ENCODE peak calls at places on chromosomes 2 and 18, in ten cellular contexts. One of them, this sample, is unnamed.

GRCh38 chr2:58042486-58042970 is 4.1 kb upstream of the VRK2 start:
- DNase-seq in HFFc6: peak
- DNase-seq in progenitor cell of endocrine pancreas: no peak
- DNase-seq in kidney epithelial cell: peak
- DNase-seq in AG09309: peak
- DNase-seq in cardiac fibroblast: peak
- DNase-seq in cardiac muscle cell: peak
- DNase-seq in uterus: no peak
- DNase-seq in tibial artery: no peak
- DNase-seq in left lung: no peak
- DNase-seq in this sample: no peak

GRCh38 chr2:30981519-30981918 is 156.7 kb downstream of the GALNT14 start:
- DNase-seq in tibial artery: no peak
- DNase-seq in kidney epithelial cell: no peak
- DNase-seq in HFFc6: no peak
- DNase-seq in uterus: no peak
- DNase-seq in cardiac fibroblast: no peak
- DNase-seq in cardiac muscle cell: no peak
- DNase-seq in progenitor cell of endocrine pancreas: no peak
- DNase-seq in AG09309: no peak
- DNase-seq in left lung: no peak
- DNase-seq in this sample: no peak

GRCh38 chr2:18505703-18506341 is 54.6 kb downstream of the RDH14 start:
- DNase-seq in progenitor cell of endocrine pancreas: no peak
- DNase-seq in tibial artery: no peak
- DNase-seq in cardiac fibroblast: no peak
- DNase-seq in uterus: no peak
- DNase-seq in HFFc6: no peak
- DNase-seq in AG09309: no peak
- DNase-seq in cardiac muscle cell: no peak
- DNase-seq in left lung: no peak
- DNase-seq in kidney epithelial cell: no peak
- DNase-seq in this sample: no peak

GRCh38 chr18:45104071-45104440 is 423.4 kb downstream of the SETBP1 start:
- DNase-seq in cardiac fibroblast: no peak
- DNase-seq in AG09309: no peak
- DNase-seq in left lung: no peak
- DNase-seq in uterus: no peak
- DNase-seq in tibial artery: no peak
- DNase-seq in kidney epithelial cell: no peak
- DNase-seq in cardiac muscle cell: no peak
- DNase-seq in progenitor cell of endocrine pancreas: no peak
- DNase-seq in HFFc6: no peak
- DNase-seq in this sample: no peak

GRCh38 chr18:28736951-28737350 is 560.0 kb upstream of the CDH2 start:
- DNase-seq in progenitor cell of endocrine pancreas: no peak
- DNase-seq in cardiac muscle cell: no peak
- DNase-seq in AG09309: no peak
- DNase-seq in kidney epithelial cell: no peak
- DNase-seq in uterus: no peak
- DNase-seq in left lung: no peak
- DNase-seq in cardiac fibroblast: peak
- DNase-seq in HFFc6: peak
- DNase-seq in tibial artery: no peak
- DNase-seq in this sample: no peak

GRCh38 chr2:15560404-15560987 is 638 bp downstream of the NBAS start:
- DNase-seq in progenitor cell of endocrine pancreas: no peak
- DNase-seq in tibial artery: no peak
- DNase-seq in kidney epithelial cell: no peak
- DNase-seq in cardiac fibroblast: peak
- DNase-seq in HFFc6: peak
- DNase-seq in AG09309: no peak
- DNase-seq in uterus: no peak
- DNase-seq in left lung: peak
- DNase-seq in cardiac muscle cell: peak
- DNase-seq in this sample: peak

GRCh38 chr2:221283896-221284295 is 288.2 kb downstream of the EPHA4 start:
- DNase-seq in uterus: no peak
- DNase-seq in left lung: no peak
- DNase-seq in cardiac fibroblast: no peak
- DNase-seq in AG09309: peak
- DNase-seq in progenitor cell of endocrine pancreas: no peak
- DNase-seq in cardiac muscle cell: no peak
- DNase-seq in tibial artery: no peak
- DNase-seq in HFFc6: peak
- DNase-seq in kidney epithelial cell: peak
- DNase-seq in this sample: no peak

GRCh38 chr18:23311346-23312103 is 141.6 kb upstream of the RIOK3 start:
- DNase-seq in tibial artery: peak
- DNase-seq in left lung: no peak
- DNase-seq in cardiac muscle cell: peak
- DNase-seq in AG09309: peak
- DNase-seq in cardiac fibroblast: peak
- DNase-seq in progenitor cell of endocrine pancreas: no peak
- DNase-seq in kidney epithelial cell: peak
- DNase-seq in uterus: peak
- DNase-seq in HFFc6: peak
- DNase-seq in this sample: no peak

GRCh38 chr2:238507836-238508235 is 81.1 kb downstream of the ASB1 start:
- DNase-seq in HFFc6: no peak
- DNase-seq in uterus: no peak
- DNase-seq in progenitor cell of endocrine pancreas: no peak
- DNase-seq in kidney epithelial cell: no peak
- DNase-seq in cardiac fibroblast: no peak
- DNase-seq in tibial artery: no peak
- DNase-seq in cardiac muscle cell: no peak
- DNase-seq in AG09309: no peak
- DNase-seq in left lung: no peak
- DNase-seq in this sample: no peak

GRCh38 chr2:145846986-145847385 is 1327.1 kb upstream of the ZEB2 start:
- DNase-seq in left lung: no peak
- DNase-seq in kidney epithelial cell: no peak
- DNase-seq in cardiac muscle cell: peak
- DNase-seq in HFFc6: no peak
- DNase-seq in AG09309: no peak
- DNase-seq in progenitor cell of endocrine pancreas: no peak
- DNase-seq in uterus: no peak
- DNase-seq in tibial artery: no peak
- DNase-seq in cardiac fibroblast: peak
- DNase-seq in this sample: no peak

GRCh38 chr18:11669271-11669947 is 19.7 kb upstream of the GNAL start:
- DNase-seq in cardiac muscle cell: no peak
- DNase-seq in progenitor cell of endocrine pancreas: no peak
- DNase-seq in cardiac fibroblast: no peak
- DNase-seq in AG09309: no peak
- DNase-seq in kidney epithelial cell: no peak
- DNase-seq in tibial artery: no peak
- DNase-seq in HFFc6: no peak
- DNase-seq in left lung: no peak
- DNase-seq in uterus: no peak
- DNase-seq in this sample: no peak

GRCh38 chr2:86367501-86367778 is 30.0 kb upstream of the REEP1 start:
- DNase-seq in AG09309: no peak
- DNase-seq in cardiac fibroblast: no peak
- DNase-seq in left lung: no peak
- DNase-seq in uterus: no peak
- DNase-seq in progenitor cell of endocrine pancreas: no peak
- DNase-seq in HFFc6: no peak
- DNase-seq in kidney epithelial cell: no peak
- DNase-seq in tibial artery: no peak
- DNase-seq in cardiac muscle cell: no peak
- DNase-seq in this sample: no peak

DNA sequence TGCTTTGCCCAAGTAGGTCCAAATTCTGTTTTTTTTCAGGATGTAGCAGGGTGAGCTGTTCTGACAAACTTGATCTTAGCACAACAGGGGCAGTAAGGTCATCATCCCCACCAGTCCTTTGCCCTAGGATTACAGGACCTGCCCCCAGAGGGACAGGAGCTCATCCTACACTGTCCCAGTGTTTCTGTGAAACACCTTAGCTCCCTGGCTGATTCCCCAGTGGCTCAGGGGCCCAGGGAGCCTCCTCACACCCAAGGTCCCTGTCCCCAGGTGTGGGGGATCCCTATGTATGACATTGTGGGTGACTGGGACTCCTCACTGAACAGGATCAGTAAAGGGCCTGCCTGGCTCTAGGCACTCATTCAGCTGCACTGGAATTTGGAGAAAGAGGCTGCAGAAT is 191.2 kb downstream of the ANKRD30B start:
- DNase-seq in AG09309: no peak
- DNase-seq in left lung: no peak
- DNase-seq in cardiac muscle cell: no peak
- DNase-seq in kidney epithelial cell: no peak
- DNase-seq in tibial artery: no peak
- DNase-seq in uterus: no peak
- DNase-seq in cardiac fibroblast: no peak
- DNase-seq in HFFc6: no peak
- DNase-seq in progenitor cell of endocrine pancreas: no peak
- DNase-seq in this sample: no peak
- TF ChIP-seq CTCF in AG09309: no peak
- TF ChIP-seq CTCF in left lung: no peak
- TF ChIP-seq CTCF in cardiac muscle cell: no peak
- TF ChIP-seq CTCF in kidney epithelial cell: no peak
- TF ChIP-seq CTCF in tibial artery: no peak
- TF ChIP-seq CTCF in uterus: no peak
- TF ChIP-seq CTCF in cardiac fibroblast: no peak
- TF ChIP-seq CTCF in HFFc6: no peak
- TF ChIP-seq CTCF in progenitor cell of endocrine pancreas: no peak
- TF ChIP-seq CTCF in this sample: no peak

GRCh38 chr2:229714736-229715541 is 584 bp upstream of the DNER start:
- DNase-seq in left lung: peak
- DNase-seq in AG09309: no peak
- DNase-seq in progenitor cell of endocrine pancreas: peak
- DNase-seq in cardiac muscle cell: peak
- DNase-seq in HFFc6: peak
- DNase-seq in cardiac fibroblast: peak
- DNase-seq in tibial artery: peak
- DNase-seq in kidney epithelial cell: peak
- DNase-seq in uterus: no peak
- DNase-seq in this sample: peak

GRCh38 chr2:229714080-229714735 is at the start of gene DNER:
- DNase-seq in cardiac muscle cell: no peak
- DNase-seq in progenitor cell of endocrine pancreas: peak
- DNase-seq in HFFc6: no peak
- DNase-seq in tibial artery: no peak
- DNase-seq in cardiac fibroblast: no peak
- DNase-seq in uterus: no peak
- DNase-seq in left lung: peak
- DNase-seq in AG09309: no peak
- DNase-seq in kidney epithelial cell: no peak
- DNase-seq in this sample: peak

GRCh38 chr2:229718057-229718456 is 3.7 kb upstream of the DNER start:
- DNase-seq in kidney epithelial cell: no peak
- DNase-seq in HFFc6: no peak
- DNase-seq in cardiac muscle cell: no peak
- DNase-seq in left lung: no peak
- DNase-seq in cardiac fibroblast: no peak
- DNase-seq in uterus: no peak
- DNase-seq in progenitor cell of endocrine pancreas: no peak
- DNase-seq in tibial artery: no peak
- DNase-seq in AG09309: no peak
- DNase-seq in this sample: no peak

GRCh38 chr2:229713371-229714079 is 830 bp downstream of the DNER start:
- DNase-seq in HFFc6: no peak
- DNase-seq in cardiac fibroblast: peak
- DNase-seq in left lung: peak
- DNase-seq in kidney epithelial cell: no peak
- DNase-seq in cardiac muscle cell: peak
- DNase-seq in progenitor cell of endocrine pancreas: peak
- DNase-seq in AG09309: no peak
- DNase-seq in uterus: no peak
- DNase-seq in tibial artery: no peak
- DNase-seq in this sample: peak

GRCh38 chr2:229715895-229716507 is 1.6 kb upstream of the DNER start:
- DNase-seq in cardiac fibroblast: peak
- DNase-seq in HFFc6: no peak
- DNase-seq in progenitor cell of endocrine pancreas: no peak
- DNase-seq in cardiac muscle cell: peak
- DNase-seq in kidney epithelial cell: peak
- DNase-seq in AG09309: no peak
- DNase-seq in uterus: no peak
- DNase-seq in left lung: no peak
- DNase-seq in tibial artery: no peak
- DNase-seq in this sample: peak
- TF ChIP-seq CTCF in cardiac fibroblast: peak
- TF ChIP-seq CTCF in HFFc6: peak
- TF ChIP-seq CTCF in progenitor cell of endocrine pancreas: peak
- TF ChIP-seq CTCF in cardiac muscle cell: peak
- TF ChIP-seq CTCF in kidney epithelial cell: peak
- TF ChIP-seq CTCF in AG09309: peak
- TF ChIP-seq CTCF in uterus: no peak
- TF ChIP-seq CTCF in left lung: no peak
- TF ChIP-seq CTCF in tibial artery: no peak
- TF ChIP-seq CTCF in this sample: peak

DNA sequence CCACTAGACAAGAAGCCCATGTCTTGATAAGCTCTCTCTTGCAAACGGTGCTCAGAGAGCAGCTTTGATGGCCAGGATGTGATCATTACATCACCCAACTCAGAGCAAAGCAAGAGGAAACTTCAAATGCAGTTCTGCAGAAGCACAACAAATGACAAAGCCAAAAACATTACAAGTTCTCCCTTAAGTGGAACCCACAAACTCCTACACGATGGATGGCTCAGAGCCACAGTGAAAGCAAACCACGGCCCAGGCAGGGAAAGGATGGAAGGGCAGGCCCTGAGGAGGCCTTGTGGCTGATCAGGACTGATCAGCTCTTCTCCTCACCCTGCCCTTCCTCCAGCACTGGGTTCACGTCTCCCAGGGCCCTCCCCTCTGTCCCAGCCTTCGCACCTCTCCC is 326.4 kb downstream of the EIPR1 start:
- DNase-seq in left lung: peak
- DNase-seq in tibial artery: no peak
- DNase-seq in cardiac fibroblast: no peak
- DNase-seq in cardiac muscle cell: no peak
- DNase-seq in progenitor cell of endocrine pancreas: no peak
- DNase-seq in HFFc6: no peak
- DNase-seq in uterus: no peak
- DNase-seq in AG09309: no peak
- DNase-seq in kidney epithelial cell: no peak
- DNase-seq in this sample: no peak
- TF ChIP-seq CTCF in left lung: no peak
- TF ChIP-seq CTCF in tibial artery: no peak
- TF ChIP-seq CTCF in cardiac fibroblast: no peak
- TF ChIP-seq CTCF in cardiac muscle cell: no peak
- TF ChIP-seq CTCF in progenitor cell of endocrine pancreas: no peak
- TF ChIP-seq CTCF in HFFc6: no peak
- TF ChIP-seq CTCF in uterus: no peak
- TF ChIP-seq CTCF in AG09309: no peak
- TF ChIP-seq CTCF in kidney epithelial cell: no peak
- TF ChIP-seq CTCF in this sample: no peak

GRCh38 chr2:225668606-225669266 is 269.2 kb downstream of the NYAP2 start:
- DNase-seq in AG09309: peak
- DNase-seq in kidney epithelial cell: peak
- DNase-seq in cardiac fibroblast: peak
- DNase-seq in progenitor cell of endocrine pancreas: no peak
- DNase-seq in tibial artery: no peak
- DNase-seq in uterus: peak
- DNase-seq in HFFc6: peak
- DNase-seq in cardiac muscle cell: peak
- DNase-seq in left lung: no peak
- DNase-seq in this sample: peak

GRCh38 chr2:225667465-225667864 is 268.0 kb downstream of the NYAP2 start:
- DNase-seq in HFFc6: no peak
- DNase-seq in tibial artery: no peak
- DNase-seq in cardiac fibroblast: no peak
- DNase-seq in progenitor cell of endocrine pancreas: no peak
- DNase-seq in uterus: no peak
- DNase-seq in cardiac muscle cell: no peak
- DNase-seq in left lung: no peak
- DNase-seq in kidney epithelial cell: no peak
- DNase-seq in AG09309: no peak
- DNase-seq in this sample: no peak

GRCh38 chr2:225670111-225670974 is 270.8 kb downstream of the NYAP2 start:
- DNase-seq in cardiac fibroblast: peak
- DNase-seq in AG09309: peak
- DNase-seq in kidney epithelial cell: no peak
- DNase-seq in progenitor cell of endocrine pancreas: no peak
- DNase-seq in left lung: no peak
- DNase-seq in uterus: no peak
- DNase-seq in tibial artery: no peak
- DNase-seq in cardiac muscle cell: peak
- DNase-seq in HFFc6: peak
- DNase-seq in this sample: no peak
- TF ChIP-seq CTCF in cardiac fibroblast: peak
- TF ChIP-seq CTCF in AG09309: peak
- TF ChIP-seq CTCF in kidney epithelial cell: peak
- TF ChIP-seq CTCF in progenitor cell of endocrine pancreas: peak
- TF ChIP-seq CTCF in left lung: no peak
- TF ChIP-seq CTCF in uterus: peak
- TF ChIP-seq CTCF in tibial artery: peak
- TF ChIP-seq CTCF in cardiac muscle cell: peak
- TF ChIP-seq CTCF in HFFc6: peak
- TF ChIP-seq CTCF in this sample: no peak